ENCODE peak calls at places on chromosomes 5 and 9, in eight cellular contexts. L is GM23338, B is H1, C is HCT116, T is stomach, S is transverse colon, D is sigmoid colon, H is suprapubic skin. X is an unnamed sample.

GRCh38 chr9:114499528-114499927 is 5.7 kb downstream of the WHRN start:
- DNase-seq in L (no peak), B (no peak), C (no peak), T (no peak), S (no peak), D (no peak), H (no peak), X (no peak)

GRCh38 chr5:171387255-171387969 is at the start of gene NPM1:
- DNase-seq in L (peak), B (peak), C (peak), T (peak), S (peak), D (peak), H (peak), X (peak)

GRCh38 chr5:138448481-138449398 is 9.9 kb downstream of the REEP2 start:
- DNase-seq in L (peak), B (no peak), C (no peak), T (no peak), S (no peak), D (no peak), H (no peak), X (no peak)

GRCh38 chr9:96486351-96487029 is 36.5 kb downstream of the HABP4 start:
- DNase-seq in L (no peak), B (no peak), C (no peak), T (peak), S (peak), D (peak), H (no peak), X (no peak)

GRCh38 chr5:119319401-119319800 is 36.4 kb upstream of the TNFAIP8 start:
- DNase-seq in L (no peak), B (no peak), C (no peak), T (no peak), S (no peak), D (no peak), H (no peak), X (no peak)

GRCh38 chr9:76534031-76534430 is 75.0 kb downstream of the GCNT1 start:
- DNase-seq in L (no peak), B (no peak), C (no peak), T (no peak), S (no peak), D (no peak), H (no peak), X (no peak)

GRCh38 chr5:139816566-139816965 is 21.0 kb downstream of the PSD2 start:
- DNase-seq in L (no peak), B (no peak), C (no peak), T (no peak), S (no peak), D (peak), H (no peak), X (no peak)

GRCh38 chr9:133370680-133371079 is 5.2 kb downstream of the SURF4 start:
- DNase-seq in L (no peak), B (no peak), C (no peak), T (no peak), S (no peak), D (no peak), H (no peak), X (no peak)

GRCh38 chr9:70054546-70054945 is 10.9 kb downstream of the MAMDC2 start:
- DNase-seq in L (no peak), B (no peak), C (no peak), T (no peak), S (no peak), D (no peak), H (no peak), X (peak)

GRCh38 chr9:81669011-81669739 is 20.2 kb downstream of the TLE1 start:
- DNase-seq in L (no peak), B (no peak), C (no peak), T (no peak), S (no peak), D (no peak), H (no peak), X (no peak)

GRCh38 chr5:129067745-129068144 is 26.8 kb upstream of the ISOC1 start:
- DNase-seq in L (no peak), B (no peak), C (no peak), T (no peak), S (no peak), D (no peak), H (no peak), X (no peak)

GRCh38 chr5:132419517-132420468 is 50.3 kb downstream of the SLC22A5 start:
- DNase-seq in L (peak), B (no peak), C (peak), T (peak), S (peak), D (peak), H (peak), X (peak)

GRCh38 chr5:169798906-169799660 is 162.0 kb downstream of the DOCK2 start:
- DNase-seq in L (no peak), B (no peak), C (no peak), T (no peak), S (no peak), D (no peak), H (no peak), X (peak)

GRCh38 chr5:33688041-33688980 is 203.5 kb downstream of the ADAMTS12 start:
- DNase-seq in L (no peak), B (no peak), C (no peak), T (no peak), S (no peak), D (no peak), H (no peak), X (no peak)

GRCh38 chr5:139725073-139725830 is 70.4 kb upstream of the PSD2 start:
- DNase-seq in L (no peak), B (no peak), C (no peak), T (peak), S (no peak), D (peak), H (no peak), X (no peak)

GRCh38 chr9:76571288-76572204 is 112.6 kb downstream of the GCNT1 start:
- DNase-seq in L (peak), B (no peak), C (no peak), T (no peak), S (peak), D (no peak), H (no peak), X (peak)

GRCh38 chr9:18980124-18980660 is 52.8 kb downstream of the SAXO1 start:
- DNase-seq in L (no peak), B (no peak), C (no peak), T (no peak), S (no peak), D (no peak), H (no peak), X (peak)

GRCh38 chr9:129938291-129938979 is 103.2 kb downstream of the USP20 start:
- DNase-seq in L (peak), B (no peak), C (no peak), T (no peak), S (no peak), D (no peak), H (no peak), X (no peak)

GRCh38 chr5:137462816-137463520 is 36.2 kb downstream of the SPOCK1 start:
- DNase-seq in L (no peak), B (no peak), C (no peak), T (no peak), S (no peak), D (no peak), H (no peak), X (no peak)

GRCh38 chr5:71586052-71586940 is 844 bp upstream of the MCCC2 start:
- DNase-seq in L (peak), B (peak), C (no peak), T (no peak), S (no peak), D (no peak), H (no peak), X (peak)

GRCh38 chr9:6975198-6975597 is 217.4 kb downstream of the KDM4C start:
- DNase-seq in L (no peak), B (no peak), C (no peak), T (no peak), S (no peak), D (no peak), H (no peak), X (no peak)

GRCh38 chr5:144370273-144370672 is 199.6 kb downstream of the KCTD16 start:
- DNase-seq in L (no peak), B (no peak), C (no peak), T (peak), S (no peak), D (no peak), H (no peak), X (no peak)

GRCh38 chr5:109611061-109611460 is 78.7 kb upstream of the MAN2A1 start:
- DNase-seq in L (no peak), B (no peak), C (no peak), T (no peak), S (no peak), D (no peak), H (no peak), X (no peak)

GRCh38 chr9:92617195-92617813 is 52.6 kb downstream of the IPPK start:
- DNase-seq in L (no peak), B (no peak), C (no peak), T (peak), S (no peak), D (peak), H (no peak), X (no peak)

GRCh38 chr5:137938358-137939138 is 49.3 kb downstream of the PKD2L2 start:
- DNase-seq in L (no peak), B (no peak), C (no peak), T (no peak), S (no peak), D (no peak), H (no peak), X (no peak)

GRCh38 chr5:29024052-29024451 is 1985.7 kb upstream of the CDH9 start:
- DNase-seq in L (no peak), B (no peak), C (no peak), T (no peak), S (no peak), D (no peak), H (no peak), X (no peak)

GRCh38 chr5:169756071-169756765 is 119.1 kb downstream of the DOCK2 start:
- DNase-seq in L (no peak), B (no peak), C (no peak), T (no peak), S (no peak), D (no peak), H (no peak), X (no peak)

GRCh38 chr5:91937121-91937520 is 554.0 kb upstream of the ARRDC3 start:
- DNase-seq in L (no peak), B (no peak), C (no peak), T (no peak), S (no peak), D (no peak), H (no peak), X (no peak)

GRCh38 chr5:176704355-176704754 is 57.1 kb downstream of the TSPAN17 start:
- DNase-seq in L (no peak), B (no peak), C (no peak), T (no peak), S (no peak), D (no peak), H (no peak), X (no peak)

GRCh38 chr9:1173211-1173610 is 123.1 kb downstream of the DMRT2 start:
- DNase-seq in L (no peak), B (no peak), C (no peak), T (no peak), S (peak), D (no peak), H (no peak), X (no peak)
- H3K4me3 ChIP-seq in L (no peak), B (no peak), C (no peak), T (no peak), S (no peak), D (no peak), H (no peak), X (no peak)

DNA sequence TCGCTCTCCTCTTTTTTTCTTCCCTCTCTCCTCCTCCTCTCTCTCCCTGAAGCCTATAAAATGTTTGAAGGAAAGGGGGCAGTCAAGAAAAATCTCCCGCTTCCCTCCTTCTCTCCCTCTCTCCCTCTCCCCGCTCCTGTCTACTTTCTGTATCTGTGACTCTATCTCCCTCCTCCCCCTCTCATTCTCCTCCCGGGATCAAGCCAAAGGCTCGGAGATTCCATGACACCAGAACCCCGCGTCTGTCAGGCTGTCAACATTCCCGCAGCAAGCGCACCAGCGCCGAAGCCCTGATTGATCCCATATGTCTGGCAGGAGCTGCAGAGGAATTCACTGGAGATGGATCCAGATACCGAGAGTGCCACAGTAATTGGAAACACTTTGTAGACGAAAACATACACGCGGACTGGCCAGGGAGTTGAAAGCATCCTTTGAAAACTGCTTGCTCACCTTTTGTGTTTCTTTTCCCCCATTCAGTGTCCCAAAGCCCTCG is 268 bp upstream of the SVEP1 start:
- DNase-seq in L (peak), B (no peak), C (no peak), T (no peak), S (no peak), D (peak), H (peak), X (no peak)
- TF ChIP-seq POLR2AphosphoS5 in L (no peak), B (no peak), C (no peak), T (no peak), S (no peak), D (no peak), H (no peak), X (no peak)

DNA sequence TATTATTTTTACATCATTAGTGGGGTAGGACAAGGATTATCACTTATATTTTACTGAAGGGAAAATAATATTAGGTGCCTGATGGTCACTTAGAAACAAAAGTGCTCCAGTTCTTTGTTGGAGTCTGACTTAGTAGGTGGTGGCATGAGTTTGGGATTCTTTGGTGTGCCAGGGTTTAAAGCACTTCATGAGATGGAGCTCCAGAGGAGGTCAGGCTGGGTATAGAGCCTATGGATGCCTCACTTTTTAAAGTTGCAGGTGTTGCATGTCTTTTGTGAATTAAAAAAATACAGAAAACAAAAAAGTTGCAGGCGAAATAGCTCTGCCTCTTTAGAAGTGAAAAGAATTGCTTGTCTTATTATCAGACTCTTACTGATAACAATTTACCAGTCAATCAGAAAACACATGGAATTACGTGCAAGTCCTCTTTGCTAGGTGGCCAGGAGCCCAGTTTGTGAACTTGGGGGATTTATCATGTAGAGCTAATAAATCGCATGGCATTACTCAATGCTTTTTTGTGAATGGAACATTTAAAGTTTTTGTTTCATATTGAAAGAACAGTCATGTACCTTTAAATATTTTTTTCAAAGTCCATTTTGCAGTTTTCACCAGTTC is 1.6 kb downstream of the ITK start:
- DNase-seq in L (no peak), B (no peak), C (no peak), T (no peak), S (no peak), D (no peak), H (no peak), X (peak)
- H3K4me3 ChIP-seq in L (no peak), B (no peak), C (no peak), T (no peak), S (no peak), D (no peak), H (peak), X (no peak)

GRCh38 chr9:88920645-88921044 is 70.6 kb upstream of the S1PR3 start:
- DNase-seq in L (peak), B (no peak), C (no peak), T (no peak), S (no peak), D (no peak), H (no peak), X (no peak)

GRCh38 chr9:88922091-88922490 is 69.2 kb upstream of the S1PR3 start:
- DNase-seq in L (no peak), B (no peak), C (no peak), T (no peak), S (peak), D (no peak), H (no peak), X (no peak)

GRCh38 chr9:88927510-88927909 is 63.8 kb upstream of the S1PR3 start:
- DNase-seq in L (no peak), B (no peak), C (no peak), T (no peak), S (no peak), D (no peak), H (no peak), X (no peak)

GRCh38 chr9:88925471-88925870 is 65.8 kb upstream of the S1PR3 start:
- DNase-seq in L (no peak), B (no peak), C (no peak), T (no peak), S (no peak), D (no peak), H (no peak), X (no peak)

GRCh38 chr9:88923653-88924284 is 67.5 kb upstream of the S1PR3 start:
- DNase-seq in L (no peak), B (no peak), C (no peak), T (no peak), S (no peak), D (no peak), H (no peak), X (no peak)
- TF ChIP-seq POLR2AphosphoS5 in L (no peak), B (no peak), C (no peak), T (no peak), S (no peak), D (no peak), H (no peak), X (no peak)

DNA sequence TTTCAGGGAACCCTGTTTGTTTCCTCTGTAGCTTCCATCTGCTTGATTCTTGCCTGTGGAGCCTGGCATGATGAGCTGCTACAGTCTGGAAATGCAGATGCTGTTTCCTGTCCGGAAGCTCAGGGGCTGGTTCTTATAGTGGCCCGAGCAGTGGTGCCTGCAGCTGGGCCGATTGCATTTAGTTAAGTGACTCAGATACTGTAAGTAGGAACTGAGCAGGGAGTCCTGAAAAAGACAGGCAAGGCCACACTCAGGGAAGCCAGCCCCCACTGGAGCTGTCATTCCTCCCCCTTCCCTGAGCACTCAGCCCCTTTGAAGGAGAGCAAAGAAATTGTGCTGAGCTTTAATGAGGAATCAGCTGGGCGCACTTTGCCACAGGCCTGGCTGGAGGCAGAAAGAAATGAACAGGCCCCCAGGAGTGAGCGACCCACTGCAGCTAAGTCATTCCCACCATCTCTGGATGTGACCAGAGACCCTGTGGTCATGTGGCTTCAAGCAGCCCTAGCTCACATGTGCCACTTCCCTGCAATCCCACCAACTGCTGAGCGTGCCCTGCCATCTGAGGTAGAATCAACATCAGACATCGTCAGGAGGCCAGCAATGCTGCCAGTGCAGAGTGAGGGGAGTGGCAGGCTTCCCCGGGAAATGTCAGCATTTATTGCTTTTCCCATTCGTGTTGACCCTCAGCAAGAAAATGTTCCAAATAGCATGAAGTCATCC is 206.0 kb upstream of the WWC1 start:
- DNase-seq in L (no peak), B (no peak), C (no peak), T (no peak), S (no peak), D (no peak), H (no peak), X (no peak)
- H3K4me3 ChIP-seq in L (no peak), B (no peak), C (no peak), T (no peak), S (no peak), D (no peak), H (no peak), X (no peak)

GRCh38 chr9:131405429-131405828 is 11.5 kb downstream of the PRRC2B start:
- DNase-seq in L (peak), B (peak), C (no peak), T (no peak), S (no peak), D (no peak), H (no peak), X (no peak)
- TF ChIP-seq POLR2AphosphoS5 in L (no peak), B (no peak), C (no peak), T (no peak), S (no peak), D (no peak), H (no peak), X (no peak)

X was measured in esophagus muscularis mucosa.